ENCODE peak calls at places on chromosomes 13 and 19, in six cellular contexts. H is tibial nerve; Y is PC-3; C is esophagus squamous epithelium; N is CD8-positive, alpha-beta T cell; L is upper lobe of right lung. D is an unnamed sample.

GRCh38 chr13:55347528-55347927 is 1793.2 kb upstream of the PRR20A start:
- DNase-seq in L (no peak), Y (no peak), N (no peak), C (no peak), H (no peak), D (no peak)

GRCh38 chr13:37364024-37364423 is 234.5 kb downstream of the POSTN start:
- DNase-seq in Y (no peak), N (no peak), C (no peak), L (no peak), H (no peak), D (no peak)

GRCh38 chr13:77516342-77516789 is 19.1 kb upstream of the SCEL start:
- DNase-seq in L (no peak), H (no peak), Y (peak), N (no peak), C (no peak), D (peak)

GRCh38 chr13:45411226-45411625 is 6.9 kb downstream of the SLC25A30 start:
- DNase-seq in N (no peak), Y (no peak), H (no peak), C (no peak), L (no peak), D (no peak)

GRCh38 chr19:33124207-33125098 is 7.5 kb upstream of the WDR88 start:
- DNase-seq in N (no peak), C (no peak), L (no peak), Y (no peak), H (no peak), D (no peak)

GRCh38 chr13:89783221-89783755 is 1564.2 kb upstream of the MIR17HG start:
- DNase-seq in N (no peak), H (no peak), L (no peak), C (no peak), Y (no peak), D (no peak)

GRCh38 chr19:30780456-30780855 is 408.3 kb downstream of the ZNF536 start:
- DNase-seq in C (no peak), Y (no peak), L (no peak), N (no peak), H (no peak), D (no peak)

GRCh38 chr19:5149508-5149907 is 180.6 kb downstream of the KDM4B start:
- DNase-seq in N (no peak), Y (no peak), C (no peak), H (no peak), L (peak), D (no peak)

GRCh38 chr19:7852851-7853759 is 21.1 kb downstream of the PRR36 start:
- DNase-seq in L (peak), N (peak), C (no peak), Y (peak), H (peak), D (peak)

GRCh38 chr19:41376998-41377365 is 649 bp downstream of the TMEM91 start:
- DNase-seq in L (peak), H (no peak), N (no peak), C (no peak), Y (no peak), D (no peak)

GRCh38 chr13:76715621-76716020 is 170.6 kb downstream of the KCTD12 start:
- DNase-seq in L (no peak), N (no peak), C (no peak), H (no peak), Y (no peak), D (no peak)

GRCh38 chr19:18605546-18606280 is 886 bp downstream of the CRLF1 start:
- DNase-seq in C (no peak), Y (no peak), N (no peak), H (no peak), L (no peak), D (no peak)

GRCh38 chr19:29478578-29479565 is 46.9 kb upstream of the VSTM2B start:
- DNase-seq in Y (no peak), N (peak), L (no peak), H (no peak), C (no peak), D (no peak)

GRCh38 chr19:33269016-33269415 is 33.3 kb downstream of the CEBPA start:
- DNase-seq in H (no peak), C (no peak), N (no peak), Y (no peak), L (no peak), D (no peak)

GRCh38 chr13:46905249-46905648 is 8.4 kb upstream of the HTR2A start:
- DNase-seq in L (no peak), N (no peak), C (no peak), H (no peak), Y (peak), D (no peak)

GRCh38 chr19:15091918-15092753 is 10.1 kb downstream of the OR1I1 start:
- DNase-seq in H (peak), N (peak), Y (peak), C (no peak), L (no peak), D (peak)

GRCh38 chr19:4889034-4889825 is 13.5 kb downstream of the ARRDC5 start:
- DNase-seq in H (no peak), Y (peak), C (no peak), N (no peak), L (no peak), D (peak)

DNA sequence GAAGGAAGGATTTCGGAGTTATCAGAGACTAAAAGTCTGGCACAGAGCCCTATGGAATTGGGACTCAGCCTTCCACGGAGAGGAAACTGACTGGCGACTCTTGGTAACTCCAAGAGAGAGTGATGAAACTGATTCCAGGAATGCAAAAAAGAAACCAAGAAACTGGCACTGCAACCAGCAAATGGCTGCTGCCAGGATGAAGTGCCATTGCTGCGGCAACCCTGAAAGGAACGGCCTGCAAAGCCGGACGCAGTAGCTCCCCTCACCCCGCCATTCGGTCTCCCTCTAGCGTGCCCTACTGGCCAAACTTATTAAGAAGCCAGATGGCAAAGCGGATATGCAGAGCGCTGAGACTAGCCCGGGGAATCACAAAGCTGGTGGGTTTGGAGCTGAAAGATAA is 236.0 kb downstream of the PCDH9 start:
- DNase-seq in C (no peak), H (peak), N (no peak), Y (no peak), L (peak), D (peak)
- TF ChIP-seq CTCF in C (no peak), H (peak), N (no peak), Y (no peak), L (peak), D (peak)

GRCh38 chr19:54532528-54532927 is 29.9 kb downstream of the LAIR2 start:
- DNase-seq in C (no peak), L (no peak), N (no peak), Y (no peak), H (no peak), D (no peak)

GRCh38 chr19:54534156-54534555 is 31.5 kb downstream of the LAIR2 start:
- DNase-seq in L (no peak), Y (no peak), C (no peak), H (no peak), N (no peak), D (no peak)

GRCh38 chr19:54530866-54531265 is 28.2 kb downstream of the LAIR2 start:
- DNase-seq in H (no peak), N (no peak), L (no peak), C (no peak), Y (no peak), D (no peak)

GRCh38 chr19:54535601-54536000 is 33.0 kb downstream of the LAIR2 start:
- DNase-seq in H (no peak), N (no peak), C (no peak), L (no peak), Y (no peak), D (no peak)

GRCh38 chr19:54533476-54533875 is 30.8 kb downstream of the LAIR2 start:
- DNase-seq in L (no peak), C (no peak), N (no peak), Y (no peak), H (no peak), D (no peak)
- H3K27ac ChIP-seq in L (no peak), C (no peak), N (no peak), Y (no peak), H (no peak), D (no peak)

GRCh38 chr19:11041966-11042627 is 47.2 kb upstream of the LDLR start:
- DNase-seq in H (no peak), N (no peak), L (peak), C (no peak), Y (peak), D (peak)

GRCh38 chr19:11034449-11035213 is 54.6 kb upstream of the LDLR start:
- DNase-seq in Y (no peak), N (no peak), L (no peak), H (no peak), C (no peak), D (no peak)

GRCh38 chr19:11041194-11041593 is 48.1 kb upstream of the LDLR start:
- DNase-seq in L (no peak), Y (no peak), C (no peak), H (no peak), N (no peak), D (no peak)

GRCh38 chr19:11035441-11036377 is 53.6 kb upstream of the LDLR start:
- DNase-seq in H (peak), C (peak), L (peak), Y (peak), N (peak), D (peak)

GRCh38 chr19:11038511-11038910 is 50.8 kb upstream of the LDLR start:
- DNase-seq in L (no peak), C (no peak), H (no peak), N (no peak), Y (no peak), D (no peak)
- TF ChIP-seq CTCF in L (no peak), C (no peak), H (no peak), N (no peak), Y (no peak), D (no peak)

GRCh38 chr13:43686557-43686956 is 100.2 kb downstream of the ENOX1 start:
- DNase-seq in H (no peak), L (no peak), C (no peak), N (no peak), Y (peak), D (peak)
- H3K27ac ChIP-seq in H (no peak), L (no peak), C (no peak), N (no peak), Y (peak), D (no peak)

GRCh38 chr13:71015516-71015915 is 851.5 kb downstream of the DACH1 start:
- DNase-seq in N (no peak), Y (no peak), C (no peak), L (no peak), H (no peak), D (no peak)

GRCh38 chr13:71015021-71015420 is 852.0 kb downstream of the DACH1 start:
- DNase-seq in N (no peak), C (no peak), L (no peak), Y (no peak), H (no peak), D (no peak)

GRCh38 chr13:71018544-71018943 is 848.5 kb downstream of the DACH1 start:
- DNase-seq in N (no peak), H (no peak), L (no peak), C (no peak), Y (no peak), D (no peak)

GRCh38 chr13:71021810-71022422 is 845.1 kb downstream of the DACH1 start:
- DNase-seq in N (no peak), L (no peak), C (no peak), H (no peak), Y (no peak), D (no peak)

GRCh38 chr13:71017607-71018006 is 849.4 kb downstream of the DACH1 start:
- DNase-seq in N (no peak), L (no peak), Y (no peak), H (no peak), C (no peak), D (no peak)
- TF ChIP-seq CTCF in N (no peak), L (no peak), Y (no peak), H (no peak), C (no peak), D (no peak)

DNA sequence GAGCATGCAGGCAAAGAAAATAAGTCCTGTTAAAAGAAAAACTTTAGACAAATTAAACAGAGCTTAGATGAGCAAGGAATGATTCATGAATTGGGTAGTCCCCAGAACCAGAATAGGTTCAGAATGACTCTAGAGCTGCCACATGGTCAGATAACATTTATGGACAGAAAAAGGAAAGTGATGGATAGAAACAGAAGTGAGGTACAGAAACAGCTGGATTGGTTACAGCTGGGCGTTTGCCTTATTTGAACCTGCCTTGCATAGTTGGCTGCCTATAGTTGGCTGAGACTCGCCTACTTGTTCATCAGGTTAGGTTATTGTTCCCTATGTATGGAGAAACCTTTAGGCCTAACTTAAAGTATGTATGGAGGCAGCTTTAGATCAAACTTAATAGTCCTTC is 35.4 kb downstream of the WDFY2 start:
- DNase-seq in L (no peak), N (no peak), H (no peak), C (no peak), Y (peak), D (no peak)
- H3K27ac ChIP-seq in L (no peak), N (no peak), H (no peak), C (peak), Y (peak), D (peak)

GRCh38 chr13:68440874-68441273 is 1210.7 kb upstream of the PCDH9 start:
- DNase-seq in N (no peak), C (no peak), H (no peak), Y (no peak), L (no peak), D (no peak)
- TF ChIP-seq CTCF in N (no peak), C (no peak), H (no peak), Y (no peak), L (no peak), D (no peak)

GRCh38 chr19:533485-534058 is 2.0 kb downstream of the CDC34 start:
- DNase-seq in L (no peak), N (no peak), H (no peak), C (no peak), Y (no peak), D (no peak)
- H3K27ac ChIP-seq in L (peak), N (no peak), H (peak), C (peak), Y (no peak), D (peak)